ENCODE peak calls at places on chromosome 14, in six cellular contexts. J is K562, C is H1, B is SK-N-SH, O is GM12878, P is HepG2. M is an unnamed sample.

GRCh38 chr14:68513838-68514610 is 278.8 kb downstream of the ZFP36L1 start:
- DNase-seq in B (no peak), O (peak), J (no peak), C (no peak), P (no peak), M (no peak)

GRCh38 chr14:100142073-100143040 is 17.1 kb downstream of the DEGS2 start:
- DNase-seq in O (no peak), P (no peak), B (peak), J (peak), C (no peak), M (no peak)

GRCh38 chr14:61188196-61188595 is 92.9 kb downstream of the TMEM30B start:
- DNase-seq in J (no peak), O (no peak), P (no peak), C (no peak), B (no peak), M (no peak)

GRCh38 chr14:100268591-100269207 is 29.8 kb downstream of the YY1 start:
- DNase-seq in J (no peak), P (peak), B (no peak), O (no peak), C (no peak), M (no peak)

GRCh38 chr14:100524933-100525243 is 62.3 kb downstream of the BEGAIN start:
- DNase-seq in O (no peak), B (no peak), P (no peak), J (peak), C (no peak), M (no peak)

GRCh38 chr14:68979722-68980552 is 835 bp upstream of the ACTN1 start:
- DNase-seq in C (no peak), P (no peak), B (no peak), J (peak), O (no peak), M (peak)

GRCh38 chr14:58724702-58725101 is 86.9 kb downstream of the DACT1 start:
- DNase-seq in P (no peak), J (no peak), B (no peak), O (no peak), C (no peak), M (no peak)

GRCh38 chr14:104115691-104116543 is 22.5 kb upstream of the KIF26A start:
- DNase-seq in O (no peak), P (no peak), J (no peak), B (peak), C (no peak), M (no peak)

GRCh38 chr14:61564623-61565091 is 130.7 kb upstream of the HIF1A start:
- DNase-seq in B (no peak), P (peak), C (no peak), J (peak), O (no peak), M (no peak)

GRCh38 chr14:99327050-99327449 is 55.1 kb upstream of the BCL11B start:
- DNase-seq in B (peak), J (no peak), O (no peak), C (no peak), P (no peak), M (no peak)

GRCh38 chr14:52043690-52044089 is 25.2 kb downstream of the NID2 start:
- DNase-seq in B (peak), O (no peak), J (peak), P (peak), C (no peak), M (peak)

GRCh38 chr14:95289323-95290010 is 30.2 kb downstream of the CLMN start:
- DNase-seq in O (no peak), B (no peak), C (no peak), P (no peak), J (no peak), M (no peak)

GRCh38 chr14:81245771-81246170 is 25.0 kb upstream of the GTF2A1 start:
- DNase-seq in C (no peak), O (no peak), J (no peak), P (no peak), B (no peak), M (no peak)

GRCh38 chr14:23054000-23054811 is 3.1 kb downstream of the CDH24 start:
- DNase-seq in B (peak), C (no peak), O (no peak), P (no peak), J (peak), M (no peak)

GRCh38 chr14:24943024-24943423 is 106.9 kb downstream of the STXBP6 start:
- DNase-seq in O (no peak), C (peak), P (no peak), B (no peak), J (no peak), M (no peak)

GRCh38 chr14:24147761-24148428 is 597 bp downstream of the RNF31 start:
- DNase-seq in P (no peak), J (no peak), C (no peak), O (no peak), B (no peak), M (no peak)

GRCh38 chr14:99870617-99871016 is 77.4 kb downstream of the EML1 start:
- DNase-seq in O (no peak), P (no peak), J (no peak), B (no peak), C (no peak), M (no peak)

GRCh38 chr14:64770751-64771150 is 66.5 kb downstream of the PLEKHG3 start:
- DNase-seq in C (no peak), B (no peak), O (no peak), J (no peak), P (no peak), M (no peak)

GRCh38 chr14:73438993-73439392 is 19.4 kb downstream of the NUMB start:
- DNase-seq in P (no peak), C (no peak), B (no peak), J (no peak), O (no peak), M (no peak)

GRCh38 chr14:28719130-28719529 is 47.5 kb upstream of the FOXG1 start:
- DNase-seq in O (no peak), P (no peak), J (no peak), C (no peak), B (no peak), M (no peak)

GRCh38 chr14:96100171-96101064 is 61.3 kb downstream of the C14orf132 start:
- DNase-seq in C (peak), P (peak), B (peak), J (peak), O (peak), M (peak)

GRCh38 chr14:37078131-37078530 is 94.3 kb downstream of the SLC25A21 start:
- DNase-seq in B (no peak), O (no peak), P (no peak), C (no peak), J (no peak), M (no peak)

GRCh38 chr14:83559721-83560120 is 1970.2 kb upstream of the FLRT2 start:
- DNase-seq in J (no peak), B (no peak), O (no peak), C (no peak), P (no peak), M (no peak)

GRCh38 chr14:20614038-20614840 is 23.1 kb upstream of the RNASE12 start:
- DNase-seq in P (no peak), C (no peak), O (no peak), J (no peak), B (no peak), M (no peak)

GRCh38 chr14:104287301-104288009 is 149.1 kb downstream of the KIF26A start:
- DNase-seq in O (no peak), J (no peak), C (no peak), B (no peak), P (no peak), M (no peak)

GRCh38 chr14:69755784-69756183 is 11.2 kb upstream of the SRSF5 start:
- DNase-seq in B (no peak), P (peak), J (no peak), O (no peak), C (no peak), M (no peak)

GRCh38 chr14:85534435-85534834 is 4.5 kb downstream of the FLRT2 start:
- DNase-seq in J (no peak), P (no peak), B (no peak), C (no peak), O (no peak), M (no peak)

GRCh38 chr14:101965145-101965531 is 765 bp downstream of the DYNC1H1 start:
- DNase-seq in C (no peak), O (no peak), P (peak), B (peak), J (no peak), M (no peak)

GRCh38 chr14:75213172-75213571 is 36.8 kb upstream of the TMED10 start:
- DNase-seq in P (no peak), C (no peak), B (no peak), O (no peak), J (no peak), M (no peak)

GRCh38 chr14:61321385-61322010 is at the start of gene PRKCH:
- DNase-seq in P (peak), B (peak), C (peak), J (peak), O (no peak), M (peak)

GRCh38 chr14:39265741-39266588 is 32.2 kb downstream of the MIA2 start:
- DNase-seq in B (no peak), P (no peak), O (no peak), C (no peak), J (no peak), M (peak)
- TF ChIP-seq GABPA in B (no peak), P (no peak), O (no peak), C (no peak), J (no peak), M (no peak)

GRCh38 chr14:93082576-93083001 is 33.1 kb downstream of the ITPK1 start:
- DNase-seq in O (no peak), B (no peak), C (no peak), P (no peak), J (no peak), M (no peak)
- TF ChIP-seq GABPA in O (no peak), B (no peak), C (no peak), P (no peak), J (no peak), M (no peak)

DNA sequence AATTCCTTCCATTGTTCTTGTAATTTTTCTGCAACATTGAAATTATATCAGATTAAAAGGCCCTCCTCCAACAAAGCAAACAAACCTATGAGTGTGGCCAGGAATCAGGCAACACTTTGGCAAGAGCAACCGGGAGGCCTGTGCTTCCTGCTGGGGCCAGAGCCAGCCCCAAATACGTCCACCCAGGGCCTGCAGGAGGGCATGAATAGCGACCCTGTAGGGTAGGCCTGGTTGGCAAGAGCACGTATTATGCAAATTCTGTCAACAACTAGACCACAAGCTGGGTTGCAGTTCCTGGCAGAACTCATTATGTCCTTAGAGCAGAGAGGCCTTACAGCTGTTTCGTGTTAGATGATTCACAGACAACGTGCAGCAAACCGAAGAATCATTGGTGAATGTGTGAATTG is 26.9 kb upstream of the LGALS3 start:
- DNase-seq in O (peak), C (peak), J (no peak), P (peak), B (peak), M (peak)
- TF ChIP-seq GABPA in O (no peak), C (no peak), J (no peak), P (no peak), B (no peak), M (no peak)

GRCh38 chr14:91126761-91127160 is 12.9 kb downstream of the DGLUCY start:
- DNase-seq in J (no peak), B (no peak), C (no peak), O (no peak), P (no peak), M (no peak)
- TF ChIP-seq GABPA in J (no peak), B (no peak), C (no peak), O (no peak), P (no peak), M (no peak)

GRCh38 chr14:39593339-39593738 is 161.1 kb upstream of the FBXO33 start:
- DNase-seq in P (no peak), O (no peak), C (no peak), B (no peak), J (no peak), M (no peak)
- TF ChIP-seq GABPA in P (no peak), O (no peak), C (no peak), B (no peak), J (no peak), M (no peak)

GRCh38 chr14:49768301-49769121 is 558 bp downstream of the KLHDC2 start:
- DNase-seq in C (peak), B (peak), O (no peak), P (peak), J (peak), M (peak)

GRCh38 chr14:49769171-49769570 is 1.2 kb downstream of the KLHDC2 start:
- DNase-seq in O (no peak), J (no peak), B (peak), C (no peak), P (peak), M (no peak)

GRCh38 chr14:49767473-49768300 is at the start of gene KLHDC2:
- DNase-seq in P (peak), O (no peak), B (peak), J (peak), C (peak), M (peak)

GRCh38 chr14:49769581-49770211 is 1.7 kb downstream of the KLHDC2 start:
- DNase-seq in C (no peak), J (no peak), O (no peak), B (no peak), P (no peak), M (no peak)

GRCh38 chr14:49770212-49770817 is 2.4 kb downstream of the KLHDC2 start:
- DNase-seq in J (no peak), C (no peak), O (no peak), B (no peak), P (peak), M (no peak)
- TF ChIP-seq GABPA in J (no peak), C (no peak), O (no peak), B (no peak), P (no peak), M (no peak)

DNA sequence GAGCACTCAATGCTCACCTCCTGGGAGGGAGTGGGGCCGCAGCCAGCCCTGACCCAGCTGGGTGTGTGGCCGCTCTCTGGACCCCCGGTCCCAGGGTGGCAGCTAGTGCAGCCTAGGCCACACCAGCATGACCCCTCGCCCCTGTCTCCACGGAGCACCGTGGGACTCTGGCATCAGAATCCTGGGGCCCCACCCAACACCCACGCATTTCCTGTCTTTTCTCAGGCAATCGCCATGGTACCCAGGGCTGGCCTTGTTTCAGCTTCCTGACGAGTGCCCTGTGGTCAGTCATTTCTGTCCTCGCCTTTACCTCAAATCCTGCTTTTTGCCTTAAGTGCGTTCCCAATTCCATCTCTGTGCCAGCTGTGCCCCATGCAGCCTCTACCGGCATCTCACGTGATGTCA is 15.9 kb downstream of the PACS2 start:
- DNase-seq in J (no peak), O (no peak), P (no peak), C (no peak), B (no peak), M (no peak)
- TF ChIP-seq GABPA in J (no peak), O (no peak), P (no peak), C (peak), B (no peak), M (no peak)